ENCODE peak calls at places on chromosomes 3 and 15, in nine cellular contexts. L is fibroblast of lung; H is CD4-positive, alpha-beta T cell; N is HFFc6; R is endothelial cell; J is mucosa of descending colon; P is stomach; K is pancreas; D is body of pancreas. X is an unnamed sample.

GRCh38 chr3:43123895-43124294 is 18.0 kb upstream of the POMGNT2 start:
- DNase-seq in J (no peak), R (no peak), L (no peak), N (no peak), P (no peak), D (no peak), H (no peak), K (no peak), X (no peak)

GRCh38 chr3:108125550-108126071 is 34.8 kb upstream of the CD47 start:
- DNase-seq in D (no peak), J (peak; percentile 34), P (no peak), R (peak; percentile 71), L (no peak), K (no peak), H (peak; percentile 64), N (no peak), X (no peak)

GRCh38 chr3:146277953-146278631 is 27.2 kb upstream of the PLSCR4 start:
- DNase-seq in P (no peak), J (no peak), R (no peak), D (no peak), L (peak; percentile 97), H (no peak), K (no peak), N (peak; percentile 60), X (no peak)

GRCh38 chr3:74001481-74001880 is 376.7 kb upstream of the PDZRN3 start:
- DNase-seq in J (no peak), R (no peak), N (no peak), P (no peak), K (no peak), H (no peak), D (no peak), L (no peak), X (no peak)

GRCh38 chr3:149792485-149793270 is at the start of gene ANKUB1:
- DNase-seq in P (no peak), D (no peak), J (no peak), H (no peak), R (no peak), L (no peak), N (no peak), K (no peak), X (no peak)

GRCh38 chr15:100115066-100115710 is 226.6 kb downstream of the ADAMTS17 start:
- DNase-seq in H (no peak), N (no peak), D (no peak), K (no peak), P (no peak), R (no peak), L (no peak), J (no peak), X (no peak)

GRCh38 chr3:80688814-80689213 is 921.0 kb upstream of the ROBO1 start:
- DNase-seq in J (no peak), L (peak; percentile 61), P (no peak), D (peak; percentile 7), H (no peak), K (no peak), N (no peak), R (no peak), X (no peak)

GRCh38 chr3:20608054-20608738 is 422.2 kb upstream of the SGO1 start:
- DNase-seq in L (no peak), J (no peak), H (no peak), P (no peak), N (no peak), R (no peak), K (no peak), D (no peak), X (no peak)

GRCh38 chr3:131549340-131549739 is 46.6 kb upstream of the MRPL3 start:
- DNase-seq in N (no peak), K (no peak), J (no peak), P (no peak), R (peak; percentile 7), H (no peak), D (no peak), L (no peak), X (no peak)

DNA sequence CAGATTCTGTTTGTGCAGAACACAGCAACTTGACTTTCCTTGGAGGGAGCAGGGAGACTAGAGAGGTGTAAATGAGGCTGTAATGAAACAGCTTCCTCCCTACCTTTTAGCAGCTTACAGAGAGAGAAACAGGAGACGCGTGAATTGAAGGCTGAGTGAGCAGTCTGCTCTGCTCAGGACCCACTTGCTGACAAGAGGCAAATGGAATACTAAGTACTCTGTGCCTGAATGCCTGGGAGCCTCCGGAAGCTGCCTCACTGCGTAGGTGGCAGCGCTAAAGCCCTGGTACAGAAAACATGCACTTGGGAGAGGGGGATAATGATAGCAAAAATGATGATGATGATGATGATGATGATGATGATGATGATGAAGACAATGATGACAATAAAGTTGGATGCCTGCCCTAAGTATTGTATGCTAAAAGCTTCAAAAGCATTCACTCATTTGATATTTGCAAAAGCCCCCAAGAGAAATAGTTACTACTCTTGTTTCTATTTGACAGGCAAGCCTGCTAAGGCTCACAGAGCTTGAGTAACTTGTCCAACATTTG is 548.9 kb downstream of the NTRK3 start:
- DNase-seq in L (no peak), J (no peak), R (no peak), N (no peak), K (no peak), H (no peak), P (no peak), D (no peak), X (no peak)
- TF ChIP-seq CTCF in L (no peak), J (no peak), R (no peak), N (no peak), K (no peak), H (no peak), P (no peak), D (no peak), X (no peak)

GRCh38 chr3:186722457-186722856 is 5.3 kb downstream of the KNG1 start:
- DNase-seq in L (peak; percentile 11), K (no peak), J (peak; percentile 33), N (peak; percentile 29), D (peak; percentile 8), H (no peak), P (no peak), R (no peak), X (no peak)
- TF ChIP-seq CTCF in L (peak; percentile 23), K (no peak), J (no peak), N (peak; percentile 53), D (no peak), H (no peak), P (no peak), R (no peak), X (no peak)

GRCh38 chr3:56422316-56422715 is 46.0 kb downstream of the ERC2 start:
- DNase-seq in H (no peak), L (no peak), R (no peak), K (no peak), D (no peak), J (no peak), P (no peak), N (no peak), X (no peak)
- TF ChIP-seq CTCF in H (no peak), L (no peak), R (no peak), K (no peak), D (no peak), J (no peak), P (no peak), N (no peak), X (no peak)

GRCh38 chr15:79311901-79312553 is 1.1 kb downstream of the TMED3 start:
- DNase-seq in H (no peak), J (peak; percentile 23), L (no peak), R (no peak), P (no peak), D (peak; percentile 23), N (no peak), K (no peak), X (no peak)

GRCh38 chr15:79314186-79314585 is 3.3 kb downstream of the TMED3 start:
- DNase-seq in K (no peak), L (no peak), R (no peak), P (no peak), D (no peak), J (no peak), H (no peak), N (no peak), X (no peak)

GRCh38 chr15:79308874-79309273 is 2.0 kb upstream of the TMED3 start:
- DNase-seq in L (no peak), D (no peak), R (no peak), J (no peak), P (no peak), H (no peak), K (no peak), N (no peak), X (no peak)

GRCh38 chr15:79310612-79310984 is 314 bp upstream of the TMED3 start:
- DNase-seq in R (no peak), H (no peak), K (no peak), J (no peak), P (no peak), D (no peak), N (peak; percentile 4), L (peak; percentile 40), X (no peak)

DNA sequence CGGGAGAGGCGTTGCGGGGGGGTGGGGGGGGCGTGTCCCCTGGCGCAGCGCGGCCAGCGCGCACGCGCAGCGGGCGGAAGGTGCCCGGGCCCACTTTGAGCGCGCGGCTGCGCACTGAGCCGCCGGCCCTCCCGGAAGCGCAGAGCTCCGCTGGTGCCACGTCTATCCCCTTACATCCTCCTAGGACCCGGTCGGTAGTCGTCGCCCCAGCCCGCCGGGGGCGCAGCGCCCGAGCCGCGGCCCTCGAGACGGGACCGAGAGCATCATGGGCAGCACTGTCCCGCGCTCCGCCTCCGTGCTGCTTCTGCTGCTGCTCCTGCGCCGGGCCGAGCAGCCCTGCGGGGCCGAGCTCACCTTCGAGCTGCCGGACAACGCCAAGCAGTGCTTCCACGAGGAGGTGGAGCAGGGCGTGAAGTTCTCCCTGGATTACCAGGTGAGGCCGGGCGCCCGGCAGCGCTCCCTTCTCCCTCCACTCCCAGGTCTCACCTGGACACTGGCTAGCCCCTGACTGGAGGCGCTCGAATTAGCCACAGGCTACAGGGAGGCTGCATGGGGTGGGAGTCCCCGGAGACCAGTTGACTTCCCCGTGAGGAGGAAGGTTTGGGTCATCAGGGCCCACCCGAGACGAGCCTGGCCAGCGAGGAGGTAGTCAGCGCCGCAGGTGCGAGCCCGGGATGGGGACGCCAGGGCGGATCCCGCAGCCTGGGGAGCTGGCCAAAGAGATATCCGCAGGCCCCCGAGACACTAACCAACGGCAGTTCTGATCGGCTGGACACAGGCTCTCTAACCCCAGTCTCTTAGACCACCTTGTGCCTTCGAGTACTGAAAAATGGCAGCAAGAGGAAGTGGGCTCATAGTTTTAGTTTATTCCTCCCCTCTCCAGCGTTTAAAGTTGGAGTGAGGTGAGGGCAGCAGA is at the start of gene TMED3:
- DNase-seq in P (peak; percentile 77), D (peak; percentile 89), J (peak; percentile 87), R (peak; percentile 74), N (peak; percentile 82), H (peak; percentile 73), K (peak; percentile 80), L (peak; percentile 88), X (peak; percentile 68)
- TF ChIP-seq CTCF in P (no peak), D (no peak), J (no peak), R (no peak), N (peak; percentile 61), H (peak; percentile 24), K (no peak), L (peak; percentile 28), X (peak; percentile 54)

DNA sequence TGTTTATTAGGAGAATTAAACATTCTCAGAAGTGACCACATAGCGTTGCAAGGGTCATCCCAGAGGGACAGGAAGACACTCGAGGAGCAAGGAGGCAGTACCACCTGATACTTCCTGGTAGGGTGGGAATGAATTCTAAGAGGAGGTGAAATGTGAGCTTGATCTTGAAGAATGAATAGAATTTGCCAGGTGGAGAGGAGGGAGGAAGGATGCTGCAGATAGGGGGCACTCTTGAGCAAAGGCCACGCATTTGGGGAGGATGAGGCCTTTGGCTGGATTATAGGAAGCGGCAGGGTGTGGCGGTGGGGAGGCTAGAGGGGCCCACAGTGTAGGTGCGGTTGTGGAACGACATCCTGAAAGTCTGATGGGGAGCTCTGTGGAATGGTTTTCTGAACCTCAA is 33.5 kb downstream of the CHCHD6 start:
- DNase-seq in L (no peak), K (no peak), D (no peak), R (no peak), H (no peak), J (no peak), N (no peak), P (no peak), X (no peak)
- TF ChIP-seq CTCF in L (peak; percentile 16), K (no peak), D (no peak), R (peak; percentile 32), H (no peak), J (no peak), N (peak; percentile 50), P (no peak), X (no peak)